ENCODE peak calls at places on chromosomes 4 and X, in seven cellular contexts. I, Q, S, W, F, R and P are unnamed samples.

GRCh38 chr4:166777760-166778159 is 456.5 kb downstream of the SPOCK3 start:
- DNase-seq in R (no peak), I (no peak), F (no peak), W (no peak), Q (no peak), S (no peak), P (no peak)

GRCh38 chr4:113222431-113222979 is 173.1 kb downstream of the ANK2 start:
- DNase-seq in W (no peak), S (no peak), R (no peak), Q (peak), I (no peak), F (no peak), P (no peak)

GRCh38 chr4:110198472-110199419 is at the start of gene ELOVL6:
- DNase-seq in Q (peak), F (peak), W (peak), I (no peak), R (peak), S (peak), P (no peak)

GRCh38 chr4:38177035-38177791 is 217.0 kb downstream of the PTTG2 start:
- DNase-seq in W (no peak), S (no peak), I (peak), R (peak), F (peak), Q (no peak), P (no peak)

GRCh38 chrX:125295337-125295736 is 24.3 kb upstream of the TEX13C start:
- DNase-seq in R (no peak), Q (no peak), S (no peak), W (no peak), F (no peak), I (no peak), P (peak)

GRCh38 chr4:54879576-54879975 is 221.8 kb downstream of the KIT start:
- DNase-seq in I (no peak), R (no peak), S (no peak), F (no peak), W (no peak), Q (peak), P (no peak)

GRCh38 chrX:15816886-15817285 is 26.6 kb downstream of the ZRSR2 start:
- DNase-seq in I (peak), F (peak), Q (no peak), S (no peak), W (no peak), R (no peak), P (no peak)

GRCh38 chrX:1248381-1249061 is 20.1 kb upstream of the CSF2RA start:
- DNase-seq in S (no peak), F (no peak), I (no peak), Q (peak), W (no peak), R (peak), P (no peak)

GRCh38 chrX:38868941-38869378 is 67.7 kb downstream of the MID1IP1 start:
- DNase-seq in Q (peak), I (no peak), R (peak), W (no peak), S (no peak), F (no peak), P (no peak)